ENCODE peak calls at places on chromosome 9, in seven cellular contexts. W, R, M, X, C, Y and K are unnamed samples.

GRCh38 chr9:129665814-129666511 is 516 bp downstream of the PRRX2 start:
- DNase-seq in W (no peak), R (no peak), M (no peak), X (no peak), C (no peak), Y (no peak), K (no peak)

GRCh38 chr9:120324996-120325642 is 254.8 kb downstream of the CDK5RAP2 start:
- DNase-seq in W (no peak), R (no peak), M (no peak), X (no peak), C (no peak), Y (no peak), K (no peak)

GRCh38 chr9:115032300-115032699 is 85.7 kb downstream of the TNC start:
- DNase-seq in W (no peak), R (no peak), M (no peak), X (no peak), C (no peak), Y (no peak), K (no peak)

GRCh38 chr9:9924369-9924768 is 688.4 kb downstream of the PTPRD start:
- DNase-seq in W (no peak), R (no peak), M (no peak), X (no peak), C (no peak), Y (no peak), K (no peak)

GRCh38 chr9:35689601-35690446 is at the start of gene TPM2:
- DNase-seq in W (peak; percentile 73), R (peak; percentile 20), M (peak; percentile 88), X (no peak), C (no peak), Y (peak; percentile 90), K (peak; percentile 93)

GRCh38 chr9:134922066-134922931 is 4.6 kb upstream of the FCN1 start:
- DNase-seq in W (no peak), R (no peak), M (peak; percentile 42), X (peak; percentile 86), C (no peak), Y (no peak), K (no peak)

GRCh38 chr9:135174981-135175380 is 87.5 kb downstream of the OLFM1 start:
- DNase-seq in W (no peak), R (no peak), M (no peak), X (no peak), C (no peak), Y (no peak), K (no peak)

GRCh38 chr9:33193818-33194217 is 26.7 kb upstream of the B4GALT1 start:
- DNase-seq in W (no peak), R (no peak), M (no peak), X (no peak), C (no peak), Y (no peak), K (no peak)

GRCh38 chr9:4262735-4263141 is 37.1 kb downstream of the GLIS3 start:
- DNase-seq in W (no peak), R (no peak), M (no peak), X (no peak), C (peak; percentile 76), Y (peak; percentile 87), K (no peak)

GRCh38 chr9:698276-698675 is 143.2 kb upstream of the DMRT1 start:
- DNase-seq in W (no peak), R (no peak), M (no peak), X (no peak), C (no peak), Y (peak; percentile 68), K (no peak)

GRCh38 chr9:18429065-18429464 is 44.9 kb upstream of the ADAMTSL1 start:
- DNase-seq in W (no peak), R (no peak), M (no peak), X (no peak), C (no peak), Y (peak; percentile 75), K (no peak)

GRCh38 chr9:76116913-76117312 is 226.4 kb downstream of the PCSK5 start:
- DNase-seq in W (no peak), R (no peak), M (no peak), X (no peak), C (no peak), Y (no peak), K (no peak)

GRCh38 chr9:136310273-136311030 is 6.6 kb upstream of the CCDC187 start:
- DNase-seq in W (no peak), R (peak; percentile 17), M (no peak), X (no peak), C (no peak), Y (no peak), K (no peak)

GRCh38 chr9:982660-983240 is 6.3 kb downstream of the DMRT3 start:
- DNase-seq in W (no peak), R (no peak), M (no peak), X (no peak), C (no peak), Y (peak; percentile 4), K (no peak)

GRCh38 chr9:21523021-21524014 is 41.2 kb upstream of the IFNE start:
- DNase-seq in W (no peak), R (no peak), M (no peak), X (no peak), C (no peak), Y (no peak), K (no peak)

GRCh38 chr9:21524099-21524830 is 42.2 kb upstream of the IFNE start:
- DNase-seq in W (no peak), R (no peak), M (no peak), X (no peak), C (no peak), Y (no peak), K (no peak)

GRCh38 chr9:21525174-21525573 is 43.1 kb upstream of the IFNE start:
- DNase-seq in W (no peak), R (no peak), M (no peak), X (no peak), C (no peak), Y (no peak), K (no peak)

GRCh38 chr9:21528123-21528808 is 46.2 kb upstream of the IFNE start:
- DNase-seq in W (no peak), R (no peak), M (no peak), X (peak; percentile 51), C (no peak), Y (no peak), K (no peak)

DNA sequence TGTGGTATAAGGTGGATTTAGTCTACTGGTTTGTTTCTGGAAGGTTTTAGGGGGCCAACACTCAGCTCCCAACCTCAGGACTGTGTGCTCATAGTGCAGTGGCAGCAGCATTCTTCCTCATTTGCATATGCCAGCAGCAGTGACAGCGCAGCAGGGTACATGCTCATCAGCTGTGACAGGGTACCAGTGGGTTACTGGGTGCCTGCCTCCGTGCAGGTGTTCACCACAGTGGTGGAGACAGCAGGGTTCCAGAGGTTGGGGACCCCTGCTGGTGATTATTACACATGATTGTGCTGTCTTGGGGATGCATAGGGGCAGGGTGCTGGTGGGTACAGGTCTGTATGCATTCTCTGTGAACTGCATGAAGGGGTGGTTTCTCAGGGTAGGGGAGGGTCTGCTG is 45.5 kb upstream of the IFNE start:
- DNase-seq in W (no peak), R (no peak), M (no peak), X (peak; percentile 71), C (no peak), Y (no peak), K (no peak)
- TF ChIP-seq CTCF in W (no peak), R (no peak), M (no peak), X (peak; percentile 24), C (no peak), Y (no peak), K (no peak)

GRCh38 chr9:93131599-93132286 is 2.3 kb downstream of the NINJ1 start:
- DNase-seq in W (peak; percentile 7), R (no peak), M (no peak), X (peak; percentile 73), C (no peak), Y (no peak), K (no peak)

GRCh38 chr9:93133641-93134017 is 422 bp downstream of the NINJ1 start:
- DNase-seq in W (peak; percentile 86), R (peak; percentile 88), M (peak; percentile 79), X (peak; percentile 92), C (peak; percentile 79), Y (peak; percentile 94), K (peak; percentile 83)

GRCh38 chr9:93132946-93133640 is 958 bp downstream of the NINJ1 start:
- DNase-seq in W (peak; percentile 42), R (peak; percentile 56), M (no peak), X (peak; percentile 86), C (peak; percentile 72), Y (no peak), K (peak; percentile 52)

GRCh38 chr9:93130861-93131481 is 3.1 kb downstream of the NINJ1 start:
- DNase-seq in W (peak; percentile 44), R (peak; percentile 37), M (peak; percentile 63), X (peak; percentile 89), C (no peak), Y (no peak), K (no peak)

GRCh38 chr9:93132287-93132927 is 1.6 kb downstream of the NINJ1 start:
- DNase-seq in W (peak; percentile 79), R (peak; percentile 64), M (peak; percentile 78), X (peak; percentile 84), C (no peak), Y (no peak), K (peak; percentile 81)
- H3K4me1 ChIP-seq in W (peaks cover 50% of the 10 kb centered on the region), R (peaks cover 65% of the 10 kb centered on the region), M (peaks cover 62% of the 10 kb centered on the region), X (peaks cover 64% of the 10 kb centered on the region), C (peaks cover 84% of the 10 kb centered on the region), Y (peaks cover 35% of the 10 kb centered on the region), K (peaks cover 20% of the 10 kb centered on the region)

DNA sequence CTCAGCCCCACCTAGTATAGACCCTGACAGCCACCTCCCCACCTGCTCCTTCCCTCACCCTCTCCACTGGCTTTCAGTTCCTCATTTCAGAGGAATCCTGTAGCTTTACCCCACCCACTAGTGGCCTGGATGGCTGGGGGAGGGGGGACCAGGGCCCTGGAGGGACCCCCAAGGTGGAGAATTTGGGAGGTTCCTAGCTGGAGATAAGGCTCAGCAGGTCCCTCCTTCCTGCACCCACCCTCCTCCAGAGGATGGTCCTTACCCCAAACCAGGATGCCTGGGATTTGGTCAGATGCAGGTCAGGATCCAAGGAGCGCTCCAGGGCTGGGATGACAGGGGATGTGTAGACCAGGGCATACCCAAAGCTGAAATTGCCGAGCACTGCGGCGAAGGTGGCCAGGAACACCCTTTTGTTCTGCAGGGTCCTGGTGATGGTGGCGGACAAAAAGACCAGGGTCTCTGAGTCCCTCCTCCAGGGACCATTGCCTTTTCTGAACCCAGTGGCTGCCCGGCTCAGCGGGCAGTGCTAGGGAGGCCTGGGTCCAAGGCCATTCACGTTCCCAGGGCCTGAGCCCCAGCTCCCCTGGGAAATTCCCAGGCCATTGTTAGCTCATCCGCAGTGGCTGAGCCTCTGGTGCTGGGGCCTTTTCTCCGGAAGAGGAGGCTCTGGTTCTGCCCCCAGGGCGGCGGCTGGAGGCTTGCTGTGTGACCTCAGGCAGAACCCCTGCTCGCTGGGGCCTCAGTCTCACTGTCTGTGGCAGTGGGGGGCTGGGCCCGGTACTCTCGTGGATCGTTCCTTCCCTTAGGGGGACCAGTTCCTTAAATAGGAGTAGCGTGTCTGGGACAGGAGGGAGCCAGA is 678 bp downstream of the SLC2A6 start:
- DNase-seq in W (no peak), R (no peak), M (peak; percentile 65), X (peak; percentile 89), C (peak; percentile 52), Y (peak; percentile 17), K (no peak)
- TF ChIP-seq POLR2A in W (no peak), R (no peak), M (no peak), X (no peak), C (no peak), Y (no peak), K (no peak)

DNA sequence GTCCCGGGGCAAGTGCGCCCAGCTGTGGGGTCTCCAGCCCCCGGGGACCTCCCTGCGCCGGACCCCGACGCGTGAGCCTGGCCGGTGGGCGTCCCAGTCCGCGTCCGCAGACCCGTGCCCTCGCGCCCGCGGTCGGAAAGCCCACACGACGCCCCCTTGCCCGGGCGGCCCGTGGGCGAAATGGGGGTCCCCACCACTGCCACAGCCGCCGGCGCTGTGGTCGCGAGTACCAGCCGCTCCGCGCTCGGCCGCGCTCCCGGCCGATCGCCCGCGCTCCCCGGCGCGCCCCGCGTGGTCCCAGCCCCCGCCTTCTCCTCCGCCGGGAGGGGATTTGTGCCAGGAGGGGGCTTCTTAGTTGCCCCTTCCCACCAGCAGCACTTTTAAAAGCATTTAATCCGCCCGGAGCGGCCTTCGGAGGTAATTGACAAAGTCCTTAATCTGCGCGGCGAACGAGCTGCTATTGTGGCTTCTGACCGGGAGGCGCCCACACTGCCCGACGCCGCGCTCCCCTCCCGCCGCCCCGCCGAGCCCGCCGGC is 426 bp upstream of the FIBCD1 start:
- DNase-seq in W (no peak), R (no peak), M (no peak), X (no peak), C (no peak), Y (peak; percentile 11), K (no peak)
- TF ChIP-seq CTCF in W (no peak), R (no peak), M (no peak), X (no peak), C (no peak), Y (no peak), K (no peak)